ENCODE peak calls at places on chromosomes 6 and 20, in five cellular contexts. K, Y, P, S and R are unnamed samples.

GRCh38 chr20:48682529-48683385 is 145.0 kb downstream of the PREX1 start:
- DNase-seq in K (no peak), Y (peak), P (peak), S (peak), R (no peak)

GRCh38 chr6:111484655-111484974 is 1.6 kb upstream of the REV3L start:
- DNase-seq in K (peak), Y (no peak), P (no peak), S (no peak), R (no peak)

GRCh38 chr6:170403451-170403850 is 96.9 kb downstream of the FAM120B start:
- DNase-seq in K (no peak), Y (no peak), P (no peak), S (no peak), R (no peak)

GRCh38 chr6:142819603-142820335 is 125.2 kb downstream of the HIVEP2 start:
- DNase-seq in K (peak), Y (no peak), P (peak), S (no peak), R (no peak)

GRCh38 chr20:46312075-46312944 is 4.0 kb upstream of the CDH22 start:
- DNase-seq in K (no peak), Y (peak), P (no peak), S (peak), R (no peak)

GRCh38 chr6:163311830-163312229 is 102.7 kb upstream of the QKI start:
- DNase-seq in K (no peak), Y (no peak), P (peak), S (no peak), R (no peak)

GRCh38 chr6:138454976-138455706 is 44.2 kb downstream of the NHSL1 start:
- DNase-seq in K (no peak), Y (no peak), P (peak), S (no peak), R (no peak)

GRCh38 chr6:53168516-53169257 is 20.0 kb upstream of the GCM1 start:
- DNase-seq in K (no peak), Y (no peak), P (no peak), S (no peak), R (no peak)

GRCh38 chr20:37627060-37627766 is 66.6 kb upstream of the CTNNBL1 start:
- DNase-seq in K (peak), Y (no peak), P (peak), S (no peak), R (no peak)

GRCh38 chr20:62143976-62144825 is 632 bp downstream of the SS18L1 start:
- DNase-seq in K (peak), Y (peak), P (peak), S (peak), R (no peak)

GRCh38 chr20:35721621-35722020 is 20.4 kb downstream of the RBM39 start:
- DNase-seq in K (no peak), Y (no peak), P (no peak), S (no peak), R (no peak)

GRCh38 chr6:152634773-152635172 is 2.4 kb downstream of the SYNE1 start:
- DNase-seq in K (no peak), Y (no peak), P (no peak), S (no peak), R (no peak)

GRCh38 chr20:63682384-63683139 is 13.9 kb upstream of the TNFRSF6B start:
- DNase-seq in K (no peak), Y (no peak), P (peak), S (no peak), R (no peak)

GRCh38 chr6:75608955-75609533 is 7.4 kb downstream of the SENP6 start:
- DNase-seq in K (peak), Y (no peak), P (peak), S (no peak), R (no peak)

GRCh38 chr20:5786930-5787826 is 37.0 kb downstream of the SHLD1 start:
- DNase-seq in K (no peak), Y (no peak), P (peak), S (no peak), R (no peak)

DNA sequence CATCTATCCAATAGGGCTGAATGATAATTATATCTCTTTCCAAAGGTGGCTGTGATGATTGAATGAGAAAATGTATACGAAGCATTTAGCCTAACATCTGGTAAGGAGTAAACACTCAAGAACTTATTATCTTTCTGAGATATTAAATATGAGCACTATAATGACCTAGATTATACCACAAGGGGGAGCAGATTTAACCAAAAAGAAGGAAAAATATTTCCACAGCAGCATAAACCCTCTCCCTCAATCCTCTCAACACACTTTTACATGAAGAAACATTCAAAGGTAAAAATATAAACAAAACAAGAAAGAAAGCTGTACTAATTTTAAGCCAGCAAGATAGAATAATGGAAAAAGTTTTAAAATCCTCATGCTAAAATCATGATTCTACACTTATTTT is 68.4 kb downstream of the SHPRH start:
- DNase-seq in K (peak), Y (no peak), P (peak), S (no peak), R (no peak)
- TF ChIP-seq CTCF in K (peak), Y (peak), P (peak), S (peak), R (peak)

DNA sequence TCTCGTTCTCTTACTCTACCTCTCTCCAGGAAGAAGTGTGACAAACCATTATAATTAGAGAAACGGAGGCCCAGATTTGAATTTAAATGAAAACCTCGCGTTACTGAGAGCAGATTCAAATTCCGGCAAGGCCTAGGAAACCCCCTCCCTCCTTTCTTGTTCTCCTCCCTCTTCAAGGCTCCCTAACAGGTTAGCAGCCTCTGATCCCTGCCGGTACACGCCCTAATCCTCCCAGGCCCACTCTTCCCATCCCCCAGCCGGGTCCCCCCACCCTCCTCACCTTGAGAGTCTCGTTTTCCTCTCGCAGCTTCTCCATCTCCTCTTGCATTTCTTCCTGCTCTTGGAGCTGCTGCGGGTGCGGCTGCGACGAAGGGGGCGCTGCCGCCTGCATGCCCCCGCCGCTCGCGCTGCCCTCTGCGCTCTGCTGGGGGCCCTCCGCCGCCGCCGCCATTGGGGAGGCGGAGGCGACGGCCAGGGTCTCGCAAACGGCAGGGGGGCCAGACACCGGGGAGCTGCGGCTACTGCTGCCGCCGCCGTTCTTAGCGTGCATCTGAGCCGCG is 3.8 kb downstream of the MTCL3 start:
- DNase-seq in K (peak), Y (peak), P (no peak), S (peak), R (no peak)
- TF ChIP-seq CTCF in K (peak), Y (no peak), P (no peak), S (peak), R (no peak)

DNA sequence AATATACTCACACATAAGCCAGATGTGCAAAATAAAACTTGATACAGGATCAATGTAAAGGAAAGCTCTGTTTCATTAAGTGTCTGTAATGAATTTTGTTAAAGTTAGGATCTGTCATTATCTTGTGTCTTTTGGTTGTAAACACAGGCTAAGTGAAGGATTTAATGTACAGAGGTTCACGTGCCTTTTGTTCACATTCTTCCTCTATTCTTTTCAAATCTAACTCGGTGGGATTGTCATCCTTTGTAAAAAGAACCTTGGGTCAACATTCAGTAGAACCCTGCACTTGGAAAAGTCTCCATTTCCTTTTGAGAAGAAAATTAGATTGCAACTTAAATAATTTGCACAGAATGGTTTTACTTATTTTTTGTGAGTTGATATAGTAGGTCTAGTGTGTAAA is 7.7 kb upstream of the LIN28B start:
- DNase-seq in K (no peak), Y (no peak), P (no peak), S (no peak), R (no peak)
- TF ChIP-seq CTCF in K (no peak), Y (no peak), P (no peak), S (no peak), R (no peak)

DNA sequence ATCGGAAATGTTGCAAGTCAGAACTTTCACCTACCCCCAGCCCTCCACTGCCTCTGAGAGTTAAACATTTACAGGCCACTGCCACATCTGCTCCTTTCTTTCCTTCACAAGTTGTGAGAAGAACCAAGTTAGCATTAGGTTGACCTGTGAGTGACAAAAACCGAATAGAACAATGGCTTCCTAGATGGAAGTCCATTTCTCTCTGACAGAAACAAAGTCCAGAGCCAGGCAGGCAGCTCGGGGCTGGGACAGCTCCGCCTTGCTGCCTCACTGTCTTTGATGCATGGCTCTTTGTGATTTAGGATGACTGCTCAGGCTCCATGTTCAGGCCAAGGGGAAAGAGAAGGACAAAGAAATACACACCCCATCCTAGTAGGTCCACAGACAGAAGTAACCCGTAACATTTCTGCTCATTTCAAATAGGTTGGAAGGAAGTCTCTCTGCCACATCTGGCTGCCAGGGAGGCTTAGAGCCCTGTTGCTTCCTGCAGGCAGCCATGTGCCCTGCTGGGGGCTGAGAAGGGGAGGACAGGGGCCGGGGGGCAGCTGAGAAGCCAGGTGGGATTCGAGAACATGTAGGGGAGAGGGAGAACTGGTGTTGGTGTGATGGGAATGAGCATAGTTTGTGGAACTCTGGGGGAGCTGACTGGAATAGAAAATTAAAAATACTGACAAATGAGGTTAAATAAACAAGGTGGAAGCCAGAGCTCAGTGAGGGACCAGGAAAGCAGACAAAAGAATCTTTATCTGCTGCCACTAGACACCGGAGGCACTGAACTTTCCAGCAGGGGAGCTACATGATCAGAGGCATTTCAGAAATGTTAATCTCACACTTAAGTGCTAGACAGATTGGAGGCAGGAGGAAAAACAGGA is 19.5 kb upstream of the IER3 start:
- DNase-seq in K (no peak), Y (no peak), P (peak), S (no peak), R (no peak)
- TF ChIP-seq CTCF in K (no peak), Y (no peak), P (peak), S (peak), R (no peak)

GRCh38 chr20:20546402-20546801 is 166.0 kb downstream of the RALGAPA2 start:
- DNase-seq in K (no peak), Y (no peak), P (no peak), S (no peak), R (no peak)
- TF ChIP-seq CTCF in K (no peak), Y (no peak), P (no peak), S (no peak), R (no peak)

DNA sequence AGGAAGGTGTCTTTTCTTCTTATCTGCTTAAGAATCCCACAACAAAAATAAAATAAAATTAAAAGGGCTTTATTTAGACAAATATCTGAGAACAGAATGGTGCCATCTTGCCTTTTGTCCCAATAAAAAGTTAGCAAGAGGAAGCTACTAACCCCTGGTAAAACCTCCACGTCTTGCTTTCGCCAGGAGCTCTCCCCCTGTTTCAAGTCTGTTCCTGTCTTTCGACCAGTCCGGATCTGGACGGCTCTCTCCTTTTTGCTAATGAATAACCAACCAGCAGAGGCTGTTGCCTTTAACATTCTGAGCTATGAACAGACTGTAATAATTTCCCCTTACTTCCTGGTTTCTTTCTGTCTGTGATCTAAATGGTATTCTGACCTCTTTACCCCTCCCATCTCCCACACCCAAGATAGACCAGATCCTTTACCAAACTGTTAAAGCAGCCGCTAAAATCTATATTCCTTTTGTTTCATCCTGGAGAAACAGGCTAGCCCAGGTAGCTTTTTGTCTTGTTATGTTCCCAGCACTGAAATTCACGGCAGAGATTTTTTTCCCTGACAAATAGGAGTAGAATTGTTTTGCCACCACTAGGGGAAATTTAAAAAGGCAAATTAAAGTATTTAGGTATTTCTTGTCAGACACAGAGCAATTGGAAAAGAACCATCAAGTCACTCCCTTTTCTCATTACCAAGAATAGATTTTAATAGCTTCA is at the start of gene FRK:
- DNase-seq in K (no peak), Y (no peak), P (peak), S (no peak), R (no peak)
- TF ChIP-seq CTCF in K (no peak), Y (no peak), P (no peak), S (peak), R (no peak)

GRCh38 chr6:129733290-129733689 is 23.3 kb upstream of the ARHGAP18 start:
- DNase-seq in K (peak), Y (no peak), P (no peak), S (no peak), R (no peak)
- TF ChIP-seq CTCF in K (peak), Y (no peak), P (no peak), S (no peak), R (no peak)

GRCh38 chr6:57216235-57217101 is 5.6 kb downstream of the RAB23 start:
- DNase-seq in K (no peak), Y (no peak), P (no peak), S (no peak), R (no peak)
- TF ChIP-seq CTCF in K (peak), Y (peak), P (no peak), S (peak), R (peak)